ENCODE peak calls at places on chromosome 22, in six cellular contexts. One of them, this sample, is unnamed.
A peak's percentile ranks its signal among the peaks of the same experiment; 100 is the strongest.

GRCh38 chr22:49076300-49077035 is 751.2 kb downstream of the BRD1 start:
- DNase-seq in HCT116: no peak
- DNase-seq in HFF-Myc: no peak
- DNase-seq in spleen: no peak
- DNase-seq in pancreas: no peak
- DNase-seq in neural progenitor cell: peak; percentile 51
- DNase-seq in this sample: no peak

GRCh38 chr22:31084811-31085492 is 3.8 kb downstream of the SMTN start:
- DNase-seq in HFF-Myc: no peak
- DNase-seq in spleen: peak; percentile 96
- DNase-seq in pancreas: peak; percentile 78
- DNase-seq in HCT116: no peak
- DNase-seq in neural progenitor cell: peak; percentile 90
- DNase-seq in this sample: no peak

GRCh38 chr22:42277988-42278776 is 7.7 kb upstream of the TCF20 start:
- DNase-seq in HFF-Myc: no peak
- DNase-seq in pancreas: no peak
- DNase-seq in neural progenitor cell: peak; percentile 71
- DNase-seq in HCT116: no peak
- DNase-seq in spleen: peak; percentile 77
- DNase-seq in this sample: peak; percentile 50

GRCh38 chr22:30923168-30923900 is 45.2 kb downstream of the MORC2 start:
- DNase-seq in spleen: no peak
- DNase-seq in pancreas: no peak
- DNase-seq in neural progenitor cell: no peak
- DNase-seq in HCT116: no peak
- DNase-seq in HFF-Myc: no peak
- DNase-seq in this sample: no peak

GRCh38 chr22:42978453-42979103 is 36.4 kb downstream of the PACSIN2 start:
- DNase-seq in HCT116: no peak
- DNase-seq in neural progenitor cell: peak; percentile 56
- DNase-seq in HFF-Myc: no peak
- DNase-seq in pancreas: no peak
- DNase-seq in spleen: no peak
- DNase-seq in this sample: no peak

GRCh38 chr22:22865311-22866072 is 22.1 kb upstream of the IGLL5 start:
- DNase-seq in spleen: no peak
- DNase-seq in pancreas: no peak
- DNase-seq in HCT116: no peak
- DNase-seq in neural progenitor cell: no peak
- DNase-seq in HFF-Myc: no peak
- DNase-seq in this sample: no peak

GRCh38 chr22:26431151-26431995 is 2.3 kb downstream of the ASPHD2 start:
- DNase-seq in spleen: no peak
- DNase-seq in pancreas: no peak
- DNase-seq in HCT116: no peak
- DNase-seq in HFF-Myc: no peak
- DNase-seq in neural progenitor cell: no peak
- DNase-seq in this sample: no peak

GRCh38 chr22:47842119-47842518 is 1079.7 kb downstream of the TBC1D22A start:
- DNase-seq in HCT116: no peak
- DNase-seq in HFF-Myc: no peak
- DNase-seq in pancreas: no peak
- DNase-seq in neural progenitor cell: no peak
- DNase-seq in spleen: no peak
- DNase-seq in this sample: no peak

GRCh38 chr22:17818649-17819048 is 44.4 kb upstream of the BID start:
- DNase-seq in HCT116: no peak
- DNase-seq in neural progenitor cell: no peak
- DNase-seq in pancreas: no peak
- DNase-seq in HFF-Myc: no peak
- DNase-seq in spleen: no peak
- DNase-seq in this sample: no peak

GRCh38 chr22:30996462-30996861 is 27.4 kb downstream of the TUG1 start:
- DNase-seq in pancreas: no peak
- DNase-seq in HFF-Myc: no peak
- DNase-seq in spleen: no peak
- DNase-seq in neural progenitor cell: no peak
- DNase-seq in HCT116: no peak
- DNase-seq in this sample: no peak

GRCh38 chr22:37546436-37547248 is 13.6 kb upstream of the CDC42EP1 start:
- DNase-seq in neural progenitor cell: peak; percentile 70
- DNase-seq in HCT116: no peak
- DNase-seq in HFF-Myc: no peak
- DNase-seq in pancreas: peak; percentile 86
- DNase-seq in spleen: no peak
- DNase-seq in this sample: no peak

GRCh38 chr22:37545703-37546435 is 14.4 kb upstream of the CDC42EP1 start:
- DNase-seq in HCT116: no peak
- DNase-seq in neural progenitor cell: peak; percentile 89
- DNase-seq in HFF-Myc: peak; percentile 79
- DNase-seq in pancreas: peak; percentile 87
- DNase-seq in spleen: peak; percentile 84
- DNase-seq in this sample: peak; percentile 99

GRCh38 chr22:37542959-37543358 is 17.3 kb upstream of the CDC42EP1 start:
- DNase-seq in HFF-Myc: no peak
- DNase-seq in pancreas: no peak
- DNase-seq in spleen: no peak
- DNase-seq in HCT116: no peak
- DNase-seq in neural progenitor cell: no peak
- DNase-seq in this sample: no peak

GRCh38 chr22:37547249-37547741 is 13.0 kb upstream of the CDC42EP1 start:
- DNase-seq in pancreas: no peak
- DNase-seq in neural progenitor cell: no peak
- DNase-seq in HCT116: no peak
- DNase-seq in HFF-Myc: no peak
- DNase-seq in spleen: no peak
- DNase-seq in this sample: no peak

DNA sequence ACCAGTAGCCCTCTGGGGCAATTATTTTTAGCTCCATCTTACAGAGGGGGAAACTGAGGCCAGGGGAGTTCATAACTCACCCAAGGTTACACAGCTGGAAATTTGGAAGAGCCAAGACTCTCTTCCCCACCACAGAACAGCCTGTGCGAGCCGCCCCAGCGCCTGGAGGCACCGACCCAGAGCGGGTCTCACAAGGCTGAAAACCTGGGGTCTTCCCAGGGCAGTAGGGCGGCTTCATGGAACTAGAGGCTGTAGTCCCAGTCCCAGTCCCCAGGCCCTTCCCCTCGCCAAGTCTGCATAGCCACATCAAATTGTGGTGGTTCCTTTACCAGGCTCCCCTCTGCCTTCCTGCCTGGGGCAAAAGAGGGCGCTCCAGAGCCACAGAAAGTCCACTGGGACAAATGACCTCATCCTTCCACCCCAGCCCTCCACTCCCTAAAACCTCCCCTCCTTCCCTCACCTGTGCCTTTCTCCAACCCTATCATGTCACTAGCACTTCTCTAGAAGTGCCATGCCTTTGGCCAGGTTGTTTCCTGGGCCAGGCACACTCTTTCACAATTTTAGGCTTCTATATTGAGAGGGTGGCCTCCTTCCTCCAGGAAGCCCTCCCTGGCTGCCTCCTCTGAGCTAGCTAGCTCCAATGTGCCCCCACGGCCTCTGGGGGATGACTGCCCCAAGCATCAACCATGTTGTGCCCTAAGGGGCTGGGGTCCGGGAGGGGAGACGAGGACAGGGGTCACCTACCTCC is 15.2 kb upstream of the CDC42EP1 start:
- DNase-seq in spleen: no peak
- DNase-seq in HFF-Myc: no peak
- DNase-seq in neural progenitor cell: peak; percentile 83
- DNase-seq in HCT116: no peak
- DNase-seq in pancreas: peak; percentile 80
- DNase-seq in this sample: no peak
- TF ChIP-seq CTCF in spleen: peak; percentile 80
- TF ChIP-seq CTCF in HFF-Myc: peak; percentile 89
- TF ChIP-seq CTCF in neural progenitor cell: peak; percentile 74
- TF ChIP-seq CTCF in HCT116: peak; percentile 91
- TF ChIP-seq CTCF in pancreas: peak; percentile 57
- TF ChIP-seq CTCF in this sample: peak; percentile 88

GRCh38 chr22:21651521-21652009 is 9.5 kb downstream of the SDF2L1 start:
- DNase-seq in spleen: no peak
- DNase-seq in pancreas: no peak
- DNase-seq in HFF-Myc: no peak
- DNase-seq in HCT116: no peak
- DNase-seq in neural progenitor cell: peak; percentile 71
- DNase-seq in this sample: no peak

GRCh38 chr22:21650823-21651520 is 8.9 kb downstream of the SDF2L1 start:
- DNase-seq in neural progenitor cell: peak; percentile 48
- DNase-seq in pancreas: no peak
- DNase-seq in spleen: no peak
- DNase-seq in HFF-Myc: no peak
- DNase-seq in HCT116: no peak
- DNase-seq in this sample: no peak

GRCh38 chr22:21652547-21653545 is 10.7 kb downstream of the SDF2L1 start:
- DNase-seq in HCT116: no peak
- DNase-seq in HFF-Myc: no peak
- DNase-seq in pancreas: no peak
- DNase-seq in spleen: no peak
- DNase-seq in neural progenitor cell: peak; percentile 92
- DNase-seq in this sample: no peak

GRCh38 chr22:21650280-21650679 is 8.2 kb downstream of the SDF2L1 start:
- DNase-seq in HFF-Myc: no peak
- DNase-seq in HCT116: no peak
- DNase-seq in spleen: no peak
- DNase-seq in pancreas: no peak
- DNase-seq in neural progenitor cell: no peak
- DNase-seq in this sample: no peak

GRCh38 chr22:21652010-21652546 is 10.0 kb downstream of the SDF2L1 start:
- DNase-seq in HFF-Myc: peak; percentile 51
- DNase-seq in spleen: peak; percentile 95
- DNase-seq in pancreas: peak; percentile 65
- DNase-seq in HCT116: peak; percentile 55
- DNase-seq in neural progenitor cell: peak; percentile 96
- DNase-seq in this sample: peak; percentile 95
- TF ChIP-seq CTCF in HFF-Myc: no peak
- TF ChIP-seq CTCF in spleen: no peak
- TF ChIP-seq CTCF in pancreas: no peak
- TF ChIP-seq CTCF in HCT116: no peak
- TF ChIP-seq CTCF in neural progenitor cell: no peak
- TF ChIP-seq CTCF in this sample: no peak

GRCh38 chr22:29885610-29886009 is 2.6 kb downstream of the MTMR3 start:
- DNase-seq in neural progenitor cell: no peak
- DNase-seq in pancreas: no peak
- DNase-seq in HCT116: no peak
- DNase-seq in HFF-Myc: no peak
- DNase-seq in spleen: no peak
- DNase-seq in this sample: no peak

GRCh38 chr22:29882716-29883044 is 294 bp upstream of the MTMR3 start:
- DNase-seq in neural progenitor cell: no peak
- DNase-seq in HCT116: no peak
- DNase-seq in spleen: no peak
- DNase-seq in HFF-Myc: no peak
- DNase-seq in pancreas: no peak
- DNase-seq in this sample: no peak

GRCh38 chr22:29886601-29887000 is 3.6 kb downstream of the MTMR3 start:
- DNase-seq in HCT116: no peak
- DNase-seq in HFF-Myc: no peak
- DNase-seq in spleen: no peak
- DNase-seq in neural progenitor cell: no peak
- DNase-seq in pancreas: no peak
- DNase-seq in this sample: no peak

GRCh38 chr22:29883831-29884139 is 811 bp downstream of the MTMR3 start:
- DNase-seq in spleen: no peak
- DNase-seq in HCT116: no peak
- DNase-seq in HFF-Myc: no peak
- DNase-seq in neural progenitor cell: no peak
- DNase-seq in pancreas: no peak
- DNase-seq in this sample: no peak

DNA sequence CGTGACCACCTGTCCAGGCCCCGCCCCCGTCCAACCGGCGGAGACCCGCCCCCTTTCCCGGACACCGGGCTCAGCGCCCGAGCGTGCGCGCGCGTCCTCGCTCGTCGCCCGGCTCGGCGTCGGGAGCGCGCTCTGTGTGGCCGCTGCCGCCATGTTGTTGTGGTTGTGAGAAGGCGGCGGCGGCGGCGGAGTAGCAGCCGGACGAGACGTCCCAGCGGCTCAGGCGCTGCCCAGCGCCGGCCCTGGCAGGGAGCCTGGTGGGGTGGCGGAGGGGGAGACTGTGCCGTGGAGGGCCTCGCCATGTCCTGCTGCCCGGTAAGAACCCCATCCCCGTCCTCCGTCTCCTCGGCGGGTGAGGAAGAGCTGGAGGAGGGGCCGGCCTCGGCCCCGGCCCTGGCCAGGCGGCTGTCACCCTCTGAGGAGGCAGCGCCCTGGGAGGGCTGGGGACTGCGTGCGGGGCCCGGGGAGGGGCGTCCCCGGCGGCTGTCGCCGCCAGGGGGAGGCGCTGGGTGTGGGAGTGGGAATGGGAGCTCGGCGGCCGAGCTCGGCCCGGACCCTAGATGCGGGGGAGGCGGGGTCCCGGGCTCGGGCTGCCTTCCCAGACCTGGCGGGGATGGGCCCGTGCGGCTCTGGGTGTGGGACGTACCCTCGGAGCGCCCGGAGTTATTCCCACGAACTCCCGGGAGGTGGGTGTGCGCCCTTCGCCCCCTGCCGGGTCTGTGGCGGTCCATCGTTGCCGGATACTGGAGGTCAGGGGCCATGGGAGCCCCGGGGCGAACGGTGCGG is at the start of gene MTMR3:
- DNase-seq in HCT116: peak; percentile 72
- DNase-seq in pancreas: peak; percentile 92
- DNase-seq in spleen: peak; percentile 99
- DNase-seq in HFF-Myc: peak; percentile 46
- DNase-seq in neural progenitor cell: peak; percentile 97
- DNase-seq in this sample: peak; percentile 96
- TF ChIP-seq CTCF in HCT116: peak; percentile 11
- TF ChIP-seq CTCF in pancreas: no peak
- TF ChIP-seq CTCF in spleen: peak; percentile 60
- TF ChIP-seq CTCF in HFF-Myc: peak; percentile 41
- TF ChIP-seq CTCF in neural progenitor cell: peak; percentile 53
- TF ChIP-seq CTCF in this sample: peak; percentile 80

DNA sequence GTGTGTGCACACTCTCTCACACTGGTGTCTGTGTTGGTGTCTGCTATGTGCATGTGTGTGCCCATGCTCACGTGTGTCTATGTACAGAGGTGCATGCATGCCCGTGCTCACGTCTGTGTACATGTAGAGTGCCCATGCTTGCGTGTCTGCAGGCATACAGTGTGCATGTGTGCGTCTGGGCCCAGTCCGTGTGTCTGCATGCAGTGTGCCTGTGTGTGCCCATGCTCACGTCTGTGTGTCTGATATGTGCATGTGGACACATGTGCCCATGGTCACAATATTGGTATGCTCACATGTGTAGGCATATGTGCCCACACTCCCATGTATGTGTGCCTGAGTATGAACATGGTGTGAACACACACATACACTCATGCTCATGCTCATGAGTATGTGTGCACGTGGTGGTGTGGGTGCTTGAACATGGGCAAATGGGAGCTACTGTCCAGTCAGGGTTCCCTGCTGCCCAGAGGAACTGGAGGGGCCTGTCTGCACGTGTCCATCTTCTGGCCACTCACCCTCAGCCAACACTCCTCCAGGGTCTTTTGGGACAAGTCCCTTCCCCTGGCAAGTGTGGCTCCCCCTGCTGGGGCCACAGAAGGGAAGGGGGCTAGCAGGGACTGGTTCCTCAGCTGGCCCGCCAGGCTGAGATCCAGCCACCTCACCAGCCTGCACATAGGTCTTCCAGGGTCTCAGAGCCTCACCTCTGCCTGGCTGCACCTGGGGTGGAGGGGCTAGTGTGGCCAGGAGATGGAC is 7.3 kb upstream of the TBX1 start:
- DNase-seq in neural progenitor cell: no peak
- DNase-seq in HFF-Myc: no peak
- DNase-seq in HCT116: no peak
- DNase-seq in spleen: no peak
- DNase-seq in pancreas: no peak
- DNase-seq in this sample: no peak
- TF ChIP-seq CTCF in neural progenitor cell: peak; percentile 46
- TF ChIP-seq CTCF in HFF-Myc: peak; percentile 20
- TF ChIP-seq CTCF in HCT116: no peak
- TF ChIP-seq CTCF in spleen: no peak
- TF ChIP-seq CTCF in pancreas: no peak
- TF ChIP-seq CTCF in this sample: peak; percentile 31

This sample was measured in chondrocyte.